ENCODE peak calls at places on chromosomes 16 and 17, in four cellular contexts. One of them, this sample, is unnamed.

GRCh38 chr16:22663389-22664064 is 150.4 kb upstream of the HS3ST2 start:
- DNase-seq in K562: no peak
- DNase-seq in HEK293T: no peak
- DNase-seq in HepG2: no peak
- DNase-seq in this sample: no peak

GRCh38 chr17:58525239-58525638 is 10.8 kb upstream of the MTMR4 start:
- DNase-seq in K562: no peak
- DNase-seq in HEK293T: no peak
- DNase-seq in HepG2: no peak
- DNase-seq in this sample: no peak

GRCh38 chr17:42288078-42288984 is at the start of gene STAT5A:
- DNase-seq in HEK293T: no peak
- DNase-seq in HepG2: peak
- DNase-seq in K562: peak
- DNase-seq in this sample: no peak

GRCh38 chr17:57406131-57406980 is 150.0 kb downstream of the MSI2 start:
- DNase-seq in HepG2: peak
- DNase-seq in HEK293T: no peak
- DNase-seq in K562: no peak
- DNase-seq in this sample: no peak

GRCh38 chr17:27268394-27269085 is 25.4 kb upstream of the WSB1 start:
- DNase-seq in K562: no peak
- DNase-seq in HEK293T: no peak
- DNase-seq in HepG2: no peak
- DNase-seq in this sample: no peak

GRCh38 chr16:68257251-68257905 is 6.9 kb upstream of the SLC7A6 start:
- DNase-seq in HepG2: no peak
- DNase-seq in HEK293T: no peak
- DNase-seq in K562: no peak
- DNase-seq in this sample: no peak

GRCh38 chr17:6596076-6596475 is 39.7 kb upstream of the PITPNM3 start:
- DNase-seq in HepG2: no peak
- DNase-seq in K562: no peak
- DNase-seq in HEK293T: no peak
- DNase-seq in this sample: no peak

GRCh38 chr17:28726396-28726911 is 421 bp upstream of the TLCD1 start:
- DNase-seq in HepG2: peak
- DNase-seq in HEK293T: no peak
- DNase-seq in K562: no peak
- DNase-seq in this sample: no peak

GRCh38 chr17:80732268-80732667 is 187.6 kb downstream of the RPTOR start:
- DNase-seq in HepG2: no peak
- DNase-seq in HEK293T: no peak
- DNase-seq in K562: no peak
- DNase-seq in this sample: no peak

GRCh38 chr16:6549415-6549814 is 783.2 kb upstream of the RBFOX1 start:
- DNase-seq in K562: peak
- DNase-seq in HEK293T: no peak
- DNase-seq in HepG2: no peak
- DNase-seq in this sample: no peak

GRCh38 chr16:86059253-86060171 is 160.6 kb downstream of the IRF8 start:
- DNase-seq in HEK293T: no peak
- DNase-seq in HepG2: no peak
- DNase-seq in K562: no peak
- DNase-seq in this sample: no peak

GRCh38 chr16:82070656-82071369 is 35.8 kb downstream of the HSD17B2 start:
- DNase-seq in HepG2: no peak
- DNase-seq in K562: no peak
- DNase-seq in HEK293T: no peak
- DNase-seq in this sample: no peak

GRCh38 chr16:56389554-56389953 is 35.8 kb downstream of the AMFR start:
- DNase-seq in K562: no peak
- DNase-seq in HepG2: no peak
- DNase-seq in HEK293T: no peak
- DNase-seq in this sample: no peak

GRCh38 chr16:89613101-89613953 is at the start of gene DPEP1:
- DNase-seq in HepG2: no peak
- DNase-seq in K562: no peak
- DNase-seq in HEK293T: no peak
- DNase-seq in this sample: no peak

GRCh38 chr16:5328546-5328945 is 231.0 kb upstream of the EEF2KMT start:
- DNase-seq in HEK293T: no peak
- DNase-seq in K562: peak
- DNase-seq in HepG2: no peak
- DNase-seq in this sample: no peak

GRCh38 chr16:12625068-12625467 is 178.6 kb downstream of the CPPED1 start:
- DNase-seq in HEK293T: no peak
- DNase-seq in K562: no peak
- DNase-seq in HepG2: no peak
- DNase-seq in this sample: no peak

GRCh38 chr17:35871415-35871814 is 2.7 kb upstream of the HEATR9 start:
- DNase-seq in HepG2: no peak
- DNase-seq in HEK293T: peak
- DNase-seq in K562: no peak
- DNase-seq in this sample: no peak

GRCh38 chr16:46482895-46483294 is 138.3 kb downstream of the SHCBP1 start:
- DNase-seq in HepG2: peak
- DNase-seq in HEK293T: peak
- DNase-seq in K562: no peak
- DNase-seq in this sample: no peak

GRCh38 chr16:14309906-14310305 is 238.8 kb downstream of the MRTFB start:
- DNase-seq in HEK293T: no peak
- DNase-seq in K562: no peak
- DNase-seq in HepG2: no peak
- DNase-seq in this sample: no peak

GRCh38 chr17:7380321-7380720 is 568 bp upstream of the TNK1 start:
- DNase-seq in HEK293T: no peak
- DNase-seq in K562: no peak
- DNase-seq in HepG2: no peak
- DNase-seq in this sample: no peak

GRCh38 chr16:35391328-35391727 is 1931.9 kb downstream of the TP53TG3F start:
- DNase-seq in K562: peak
- DNase-seq in HEK293T: peak
- DNase-seq in HepG2: peak
- DNase-seq in this sample: no peak

GRCh38 chr17:65218261-65218660 is 81.1 kb downstream of the RGS9 start:
- DNase-seq in K562: no peak
- DNase-seq in HEK293T: no peak
- DNase-seq in HepG2: no peak
- DNase-seq in this sample: no peak

GRCh38 chr17:56125830-56126819 is 27.1 kb upstream of the ANKFN1 start:
- DNase-seq in K562: no peak
- DNase-seq in HepG2: peak
- DNase-seq in HEK293T: peak
- DNase-seq in this sample: no peak

GRCh38 chr17:55334285-55334684 is 69.5 kb downstream of the HLF start:
- DNase-seq in K562: no peak
- DNase-seq in HEK293T: no peak
- DNase-seq in HepG2: no peak
- DNase-seq in this sample: no peak

GRCh38 chr17:4658478-4659305 is 17.2 kb upstream of the ALOX15 start:
- DNase-seq in HEK293T: no peak
- DNase-seq in HepG2: no peak
- DNase-seq in K562: peak
- DNase-seq in this sample: no peak

GRCh38 chr17:9227819-9228407 is 206.6 kb downstream of the NTN1 start:
- DNase-seq in HEK293T: no peak
- DNase-seq in HepG2: no peak
- DNase-seq in K562: no peak
- DNase-seq in this sample: no peak

GRCh38 chr17:9226130-9226793 is 205.0 kb downstream of the NTN1 start:
- DNase-seq in K562: no peak
- DNase-seq in HEK293T: no peak
- DNase-seq in HepG2: no peak
- DNase-seq in this sample: no peak

GRCh38 chr17:9228408-9229159 is 207.3 kb downstream of the NTN1 start:
- DNase-seq in HepG2: no peak
- DNase-seq in HEK293T: no peak
- DNase-seq in K562: no peak
- DNase-seq in this sample: no peak

GRCh38 chr17:9225305-9226101 is 204.2 kb downstream of the NTN1 start:
- DNase-seq in HEK293T: no peak
- DNase-seq in HepG2: no peak
- DNase-seq in K562: peak
- DNase-seq in this sample: no peak

GRCh38 chr17:9226794-9227135 is 205.5 kb downstream of the NTN1 start:
- DNase-seq in K562: no peak
- DNase-seq in HEK293T: no peak
- DNase-seq in HepG2: no peak
- DNase-seq in this sample: no peak
- TF ChIP-seq FOXK2 in K562: no peak
- TF ChIP-seq FOXK2 in HEK293T: no peak
- TF ChIP-seq FOXK2 in HepG2: no peak
- TF ChIP-seq FOXK2 in this sample: no peak

GRCh38 chr17:50499270-50499669 is 9.0 kb upstream of the MYCBPAP start:
- DNase-seq in K562: no peak
- DNase-seq in HEK293T: no peak
- DNase-seq in HepG2: no peak
- DNase-seq in this sample: no peak

GRCh38 chr17:50501906-50502642 is 6.2 kb upstream of the MYCBPAP start:
- DNase-seq in K562: no peak
- DNase-seq in HEK293T: no peak
- DNase-seq in HepG2: no peak
- DNase-seq in this sample: no peak

GRCh38 chr17:50499722-50500121 is 8.5 kb upstream of the MYCBPAP start:
- DNase-seq in K562: no peak
- DNase-seq in HepG2: no peak
- DNase-seq in HEK293T: no peak
- DNase-seq in this sample: no peak

GRCh38 chr17:50502643-50502990 is 5.6 kb upstream of the MYCBPAP start:
- DNase-seq in HEK293T: no peak
- DNase-seq in HepG2: no peak
- DNase-seq in K562: no peak
- DNase-seq in this sample: no peak

DNA sequence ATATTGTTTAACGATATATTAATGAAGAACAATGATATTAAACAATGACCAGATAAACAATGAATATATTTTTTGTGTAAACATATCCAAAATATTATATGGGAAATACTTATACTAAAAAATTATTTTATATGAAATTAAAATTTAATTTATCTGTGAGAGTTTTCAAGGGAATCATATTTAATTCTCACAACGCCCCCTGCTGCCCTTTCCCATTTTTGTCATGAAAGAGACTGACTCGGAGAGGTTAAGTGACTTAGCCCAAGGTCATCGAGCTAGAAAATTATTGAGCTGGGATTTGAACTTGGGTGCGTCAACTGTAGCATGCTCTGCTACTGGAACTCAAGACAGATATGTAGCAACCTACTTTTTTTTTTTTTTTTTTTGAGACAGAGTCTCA is 7.2 kb upstream of the MYCBPAP start:
- DNase-seq in HEK293T: no peak
- DNase-seq in HepG2: peak
- DNase-seq in K562: peak
- DNase-seq in this sample: no peak
- TF ChIP-seq FOXK2 in HEK293T: no peak
- TF ChIP-seq FOXK2 in HepG2: no peak
- TF ChIP-seq FOXK2 in K562: no peak
- TF ChIP-seq FOXK2 in this sample: no peak

DNA sequence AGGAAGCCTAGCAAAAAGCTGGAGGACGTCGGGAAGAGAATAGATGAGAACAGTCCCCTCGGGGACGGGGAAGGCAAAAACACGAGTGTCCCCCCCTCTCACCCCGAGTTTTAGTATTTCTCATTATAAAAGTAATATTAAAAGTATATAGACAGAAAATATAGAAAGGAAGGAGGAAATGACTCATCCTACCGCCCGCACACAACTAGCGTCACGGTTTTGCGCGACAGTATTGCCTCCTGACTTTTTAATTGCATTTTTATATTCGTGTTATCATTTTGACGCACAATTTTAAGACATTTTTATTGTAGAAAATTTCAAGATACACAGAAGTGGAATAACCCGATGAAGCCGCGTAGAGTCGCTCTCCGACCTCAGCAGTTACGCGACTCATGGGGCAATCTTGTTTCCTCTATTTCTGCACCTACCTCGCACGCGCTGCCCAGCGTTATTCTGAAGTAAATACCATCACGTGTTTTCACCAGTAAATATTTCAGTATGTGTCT is 652 bp upstream of the SLC25A19 start:
- DNase-seq in K562: peak
- DNase-seq in HepG2: no peak
- DNase-seq in HEK293T: no peak
- DNase-seq in this sample: peak
- TF ChIP-seq FOXK2 in K562: peak
- TF ChIP-seq FOXK2 in HepG2: no peak
- TF ChIP-seq FOXK2 in HEK293T: no peak
- TF ChIP-seq FOXK2 in this sample: peak

GRCh38 chr16:57800213-57801097 is 1.8 kb downstream of the KIFC3 start:
- DNase-seq in HEK293T: no peak
- DNase-seq in HepG2: no peak
- DNase-seq in K562: peak
- DNase-seq in this sample: no peak
- TF ChIP-seq FOXK2 in HEK293T: no peak
- TF ChIP-seq FOXK2 in HepG2: no peak
- TF ChIP-seq FOXK2 in K562: no peak
- TF ChIP-seq FOXK2 in this sample: no peak

GRCh38 chr17:68780561-68780960 is 174.6 kb downstream of the ABCA8 start:
- DNase-seq in HepG2: no peak
- DNase-seq in K562: no peak
- DNase-seq in HEK293T: no peak
- DNase-seq in this sample: no peak
- TF ChIP-seq FOXK2 in HepG2: no peak
- TF ChIP-seq FOXK2 in K562: no peak
- TF ChIP-seq FOXK2 in HEK293T: no peak
- TF ChIP-seq FOXK2 in this sample: no peak

GRCh38 chr17:54099221-54099620 is 276.5 kb downstream of the KIF2B start:
- DNase-seq in K562: no peak
- DNase-seq in HEK293T: no peak
- DNase-seq in HepG2: no peak
- DNase-seq in this sample: no peak
- TF ChIP-seq FOXK2 in K562: no peak
- TF ChIP-seq FOXK2 in HEK293T: no peak
- TF ChIP-seq FOXK2 in HepG2: no peak
- TF ChIP-seq FOXK2 in this sample: no peak

GRCh38 chr16:84048306-84048705 is 5.7 kb upstream of the SLC38A8 start:
- DNase-seq in HEK293T: no peak
- DNase-seq in K562: peak
- DNase-seq in HepG2: peak
- DNase-seq in this sample: no peak
- TF ChIP-seq FOXK2 in HEK293T: no peak
- TF ChIP-seq FOXK2 in K562: no peak
- TF ChIP-seq FOXK2 in HepG2: no peak
- TF ChIP-seq FOXK2 in this sample: no peak

GRCh38 chr17:18089613-18090012 is 1.9 kb downstream of the DRG2 start:
- DNase-seq in HEK293T: no peak
- DNase-seq in K562: no peak
- DNase-seq in HepG2: no peak
- DNase-seq in this sample: no peak
- TF ChIP-seq FOXK2 in HEK293T: no peak
- TF ChIP-seq FOXK2 in K562: no peak
- TF ChIP-seq FOXK2 in HepG2: no peak
- TF ChIP-seq FOXK2 in this sample: no peak